ENCODE peak calls at places on chromosomes 5 and 9, in eight cellular contexts. K is nucleus accumbens; F is NCI-H1105; H is GM12864; J is glutamatergic neuron; B is stimulated activated CD4-positive, alpha-beta T cell treated with anti-CD3 and anti-CD28 coated beads, Interleukin-1b, Interleukin-23, amount 100 ng/mL, for 1 hour; O is NCI-H2081; I is fibroblast of lung. R is an unnamed sample.

GRCh38 chr5:127723571-127723970 is 20.4 kb downstream of the CCDC192 start:
- DNase-seq in H (no peak), B (no peak), J (no peak), K (no peak), I (peak), O (no peak), F (no peak), R (peak)

GRCh38 chr5:168366124-168366523 is 74.7 kb downstream of the WWC1 start:
- DNase-seq in B (no peak), H (no peak), I (peak), J (no peak), O (no peak), F (no peak), K (no peak), R (no peak)

GRCh38 chr5:544675-545330 is 20.6 kb upstream of the SLC9A3 start:
- DNase-seq in O (no peak), F (no peak), J (peak), I (no peak), H (no peak), B (no peak), K (no peak), R (no peak)

GRCh38 chr5:1325870-1326546 is 18.9 kb downstream of the CLPTM1L start:
- DNase-seq in F (no peak), J (no peak), H (no peak), K (no peak), O (no peak), B (no peak), I (no peak), R (no peak)

GRCh38 chr9:11149065-11149464 is 536.3 kb upstream of the PTPRD start:
- DNase-seq in K (no peak), O (no peak), H (no peak), B (no peak), F (no peak), J (peak), I (no peak), R (no peak)

GRCh38 chr9:107638922-107639321 is 149.4 kb upstream of the KLF4 start:
- DNase-seq in O (no peak), H (no peak), I (peak), J (no peak), F (peak), K (no peak), B (no peak), R (no peak)

GRCh38 chr5:149024477-149024876 is 38.4 kb downstream of the SH3TC2 start:
- DNase-seq in H (no peak), F (no peak), O (no peak), J (no peak), K (no peak), I (no peak), B (no peak), R (no peak)

GRCh38 chr5:33921005-33921404 is 15.2 kb upstream of the RXFP3 start:
- DNase-seq in I (no peak), O (no peak), J (no peak), F (no peak), H (no peak), K (no peak), B (no peak), R (no peak)

GRCh38 chr9:126862461-126862830 is 2.0 kb downstream of the ZBTB34 start:
- DNase-seq in K (no peak), H (no peak), F (no peak), O (no peak), J (no peak), I (no peak), B (no peak), R (peak)

GRCh38 chr9:109313351-109313750 is 7.5 kb downstream of the EPB41L4B start:
- DNase-seq in H (no peak), B (no peak), J (no peak), K (no peak), F (no peak), I (no peak), O (no peak), R (no peak)

GRCh38 chr5:137294604-137295003 is 204.5 kb downstream of the SPOCK1 start:
- DNase-seq in K (no peak), J (no peak), O (no peak), B (no peak), I (no peak), F (no peak), H (no peak), R (no peak)

GRCh38 chr9:79353856-79354520 is 217.8 kb upstream of the TLE4 start:
- DNase-seq in O (no peak), F (no peak), B (no peak), H (no peak), K (no peak), I (peak), J (no peak), R (no peak)

GRCh38 chr9:91935805-91936204 is 14.2 kb downstream of the ROR2 start:
- DNase-seq in F (no peak), H (no peak), I (no peak), B (no peak), K (no peak), O (no peak), J (peak), R (no peak)

GRCh38 chr5:34584165-34584564 is 72.0 kb upstream of the RAI14 start:
- DNase-seq in H (no peak), O (peak), F (no peak), K (no peak), J (no peak), B (no peak), I (no peak), R (no peak)

GRCh38 chr9:36011379-36011778 is 25.3 kb upstream of the RECK start:
- DNase-seq in H (no peak), J (no peak), I (peak), O (no peak), F (no peak), K (no peak), B (no peak), R (no peak)

GRCh38 chr5:108760512-108760911 is 12.8 kb downstream of the FER start:
- DNase-seq in K (no peak), O (no peak), B (no peak), J (no peak), H (no peak), F (no peak), I (no peak), R (no peak)

GRCh38 chr5:32319392-32319791 is 6.7 kb upstream of the MTMR12 start:
- DNase-seq in I (no peak), K (no peak), H (no peak), B (no peak), J (no peak), F (no peak), O (no peak), R (no peak)

GRCh38 chr5:39216621-39217020 is 2.7 kb downstream of the FYB1 start:
- DNase-seq in F (no peak), J (no peak), O (no peak), I (no peak), B (no peak), H (no peak), K (no peak), R (no peak)

GRCh38 chr5:88480766-88481499 is 212.3 kb upstream of the TMEM161B start:
- DNase-seq in F (no peak), B (no peak), J (no peak), O (peak), H (no peak), I (peak), K (no peak), R (no peak)

GRCh38 chr5:72539038-72539437 is 31.8 kb upstream of the ZNF366 start:
- DNase-seq in K (no peak), B (no peak), F (no peak), J (no peak), I (no peak), O (no peak), H (no peak), R (no peak)

GRCh38 chr9:121902483-121903135 is 190.5 kb downstream of the TTLL11 start:
- DNase-seq in O (no peak), I (peak), K (no peak), H (no peak), F (no peak), B (no peak), J (no peak), R (no peak)

GRCh38 chr5:163585206-163585605 is 79.8 kb downstream of the MAT2B start:
- DNase-seq in J (no peak), I (peak), F (no peak), H (no peak), B (no peak), K (no peak), O (no peak), R (no peak)

GRCh38 chr5:169112016-169112415 is 188.9 kb downstream of the SLIT3 start:
- DNase-seq in H (no peak), O (no peak), I (no peak), F (no peak), J (no peak), B (no peak), K (no peak), R (no peak)

GRCh38 chr9:89177401-89178161 is 1.0 kb downstream of the SHC3 start:
- DNase-seq in H (no peak), B (no peak), O (no peak), J (peak), K (no peak), F (no peak), I (peak), R (no peak)

GRCh38 chr5:55432549-55432948 is 102.2 kb downstream of the PLPP1 start:
- DNase-seq in J (no peak), K (no peak), O (no peak), B (no peak), H (no peak), F (no peak), I (no peak), R (no peak)

GRCh38 chr9:37751186-37751585 is 2.4 kb upstream of the TRMT10B start:
- DNase-seq in B (no peak), K (no peak), F (no peak), O (no peak), I (no peak), H (no peak), J (no peak), R (no peak)

GRCh38 chr9:101791938-101792337 is 53.5 kb upstream of the GRIN3A start:
- DNase-seq in O (peak), K (no peak), B (no peak), J (peak), F (peak), I (peak), H (peak), R (peak)

GRCh38 chr9:86946712-86947145 is 577 bp downstream of the GAS1 start:
- DNase-seq in K (peak), J (no peak), F (no peak), H (no peak), B (no peak), O (no peak), I (peak), R (no peak)

GRCh38 chr5:657570-657969 is 35.6 kb downstream of the TPPP start:
- DNase-seq in F (no peak), I (peak), K (no peak), O (no peak), H (no peak), J (no peak), B (no peak), R (no peak)

GRCh38 chr9:87109851-87110250 is 162.5 kb upstream of the GAS1 start:
- DNase-seq in O (no peak), K (no peak), J (no peak), H (no peak), I (peak), F (no peak), B (no peak), R (no peak)

GRCh38 chr5:127358782-127359181 is 68.2 kb downstream of the MEGF10 start:
- DNase-seq in B (no peak), H (no peak), J (no peak), K (no peak), O (no peak), F (no peak), I (no peak), R (no peak)

GRCh38 chr9:134429481-134429880 is 103.2 kb downstream of the RXRA start:
- DNase-seq in B (no peak), J (no peak), K (no peak), F (no peak), H (no peak), O (no peak), I (no peak), R (no peak)

GRCh38 chr9:106075991-106076390 is 381.6 kb downstream of the TMEM38B start:
- DNase-seq in K (no peak), J (no peak), F (no peak), H (no peak), O (no peak), B (no peak), I (peak), R (no peak)

GRCh38 chr5:95741458-95741857 is 10.3 kb downstream of the RHOBTB3 start:
- DNase-seq in B (no peak), J (no peak), I (no peak), F (no peak), O (no peak), H (no peak), K (no peak), R (no peak)

GRCh38 chr5:45847877-45848276 is 151.7 kb upstream of the HCN1 start:
- DNase-seq in B (no peak), O (no peak), H (no peak), F (no peak), I (no peak), J (peak), K (no peak), R (no peak)

GRCh38 chr5:154898210-154898609 is 39.8 kb downstream of the CNOT8 start:
- DNase-seq in O (no peak), B (no peak), I (no peak), J (no peak), F (no peak), K (no peak), H (no peak), R (no peak)

GRCh38 chr9:19998823-19999455 is 210.1 kb upstream of the SLC24A2 start:
- DNase-seq in H (no peak), F (no peak), K (no peak), O (no peak), J (no peak), I (peak), B (no peak), R (no peak)

GRCh38 chr9:81611664-81612063 is 77.7 kb downstream of the TLE1 start:
- DNase-seq in O (no peak), B (no peak), J (no peak), I (no peak), H (no peak), F (no peak), K (no peak), R (no peak)

GRCh38 chr9:32069969-32070368 is 314.5 kb upstream of the ACO1 start:
- DNase-seq in I (no peak), B (no peak), K (no peak), O (no peak), J (no peak), F (no peak), H (no peak), R (no peak)

R was measured in GDM1.